ENCODE peak calls at places on chromosomes 7 and 10, in seven cellular contexts. C is mammary epithelial cell, M is MM.1S, N is neural progenitor cell, J is HCT116, E is PC-3, V is fibroblast of lung. D is an unnamed sample.

GRCh38 chr10:69573056-69573806 is at the start of gene NEUROG3:
- DNase-seq in C (no peak), M (peak), N (peak), J (no peak), E (no peak), V (no peak), D (no peak)

GRCh38 chr7:106071356-106071998 is 40.6 kb downstream of the SYPL1 start:
- DNase-seq in C (no peak), M (peak), N (no peak), J (no peak), E (peak), V (peak), D (peak)

GRCh38 chr10:32983333-32983909 is 25.4 kb upstream of the ITGB1 start:
- DNase-seq in C (peak), M (no peak), N (no peak), J (peak), E (peak), V (peak), D (no peak)

GRCh38 chr10:84007482-84007881 is 131.8 kb upstream of the GHITM start:
- DNase-seq in C (no peak), M (no peak), N (no peak), J (no peak), E (no peak), V (no peak), D (no peak)

GRCh38 chr10:58513189-58514101 is 773 bp downstream of the BICC1 start:
- DNase-seq in C (peak), M (no peak), N (peak), J (no peak), E (peak), V (peak), D (no peak)

GRCh38 chr7:128879939-128880746 is 17.5 kb downstream of the ATP6V1F start:
- DNase-seq in C (peak), M (no peak), N (peak), J (no peak), E (peak), V (peak), D (no peak)

GRCh38 chr10:24456319-24456718 is 247.4 kb downstream of the KIAA1217 start:
- DNase-seq in C (peak), M (no peak), N (no peak), J (no peak), E (peak), V (peak), D (no peak)

GRCh38 chr7:130269318-130269694 is 2.6 kb downstream of the CPA2 start:
- DNase-seq in C (no peak), M (no peak), N (no peak), J (no peak), E (no peak), V (no peak), D (no peak)

GRCh38 chr7:101901661-101902491 is 84.5 kb downstream of the CUX1 start:
- DNase-seq in C (no peak), M (no peak), N (no peak), J (no peak), E (no peak), V (peak), D (no peak)

GRCh38 chr7:41967156-41967555 is 264.3 kb upstream of the INHBA start:
- DNase-seq in C (peak), M (no peak), N (no peak), J (no peak), E (peak), V (peak), D (no peak)

GRCh38 chr7:105808703-105809590 is 67.5 kb downstream of the ATXN7L1 start:
- DNase-seq in C (peak), M (peak), N (no peak), J (no peak), E (peak), V (peak), D (no peak)

GRCh38 chr10:75211007-75211735 is 575 bp downstream of the VDAC2 start:
- DNase-seq in C (peak), M (peak), N (no peak), J (no peak), E (peak), V (peak), D (peak)

GRCh38 chr10:78916227-78916626 is 152.5 kb upstream of the ZMIZ1 start:
- DNase-seq in C (no peak), M (no peak), N (no peak), J (no peak), E (no peak), V (no peak), D (no peak)

GRCh38 chr7:27382307-27382706 is 139.7 kb downstream of the EVX1 start:
- DNase-seq in C (no peak), M (no peak), N (no peak), J (no peak), E (no peak), V (no peak), D (no peak)

GRCh38 chr7:8109196-8110022 is 140.8 kb downstream of the GLCCI1 start:
- DNase-seq in C (peak), M (no peak), N (no peak), J (no peak), E (peak), V (peak), D (no peak)
- H3K27ac ChIP-seq in C (no peak), M (no peak), N (no peak), J (no peak), E (no peak), V (no peak), D (no peak)

DNA sequence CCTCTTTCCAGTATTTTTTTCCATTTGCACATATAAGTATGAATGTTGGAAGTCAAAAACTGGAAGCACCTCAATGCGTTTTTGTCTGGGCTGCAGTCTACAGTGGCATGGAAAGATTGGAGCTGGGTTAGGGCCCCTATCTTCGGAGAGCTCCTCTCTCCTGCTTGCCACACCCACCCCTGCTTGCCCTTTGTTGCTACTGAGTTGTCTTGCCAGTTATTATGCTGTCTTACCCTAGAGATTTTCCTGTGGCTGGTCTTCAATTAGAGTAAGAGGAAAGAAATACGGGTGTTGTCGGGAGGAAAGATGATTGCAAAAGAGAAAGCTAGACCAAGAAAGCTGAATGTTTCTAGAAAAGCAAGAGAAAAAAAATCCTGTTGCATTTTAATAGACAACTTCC is 228.9 kb upstream of the CELF2 start:
- DNase-seq in C (no peak), M (no peak), N (no peak), J (no peak), E (no peak), V (no peak), D (no peak)
- H3K9ac ChIP-seq in C (no peak), M (no peak), N (no peak), J (no peak), E (no peak), V (no peak), D (no peak)

GRCh38 chr7:701086-701671 is 25.3 kb upstream of the DNAAF5 start:
- DNase-seq in C (no peak), M (no peak), N (no peak), J (no peak), E (no peak), V (no peak), D (no peak)
- TF ChIP-seq CTCF in C (no peak), M (no peak), N (no peak), J (no peak), E (no peak), V (no peak), D (no peak)

GRCh38 chr10:112958275-112958995 is 8.4 kb downstream of the TCF7L2 start:
- DNase-seq in C (no peak), M (no peak), N (no peak), J (no peak), E (peak), V (peak), D (no peak)

GRCh38 chr10:112954974-112955735 is 5.1 kb downstream of the TCF7L2 start:
- DNase-seq in C (no peak), M (no peak), N (peak), J (no peak), E (no peak), V (no peak), D (no peak)

GRCh38 chr10:112957589-112958202 is 7.6 kb downstream of the TCF7L2 start:
- DNase-seq in C (no peak), M (no peak), N (no peak), J (no peak), E (no peak), V (peak), D (no peak)

GRCh38 chr10:112955736-112956421 is 5.8 kb downstream of the TCF7L2 start:
- DNase-seq in C (peak), M (no peak), N (no peak), J (no peak), E (peak), V (peak), D (no peak)

DNA sequence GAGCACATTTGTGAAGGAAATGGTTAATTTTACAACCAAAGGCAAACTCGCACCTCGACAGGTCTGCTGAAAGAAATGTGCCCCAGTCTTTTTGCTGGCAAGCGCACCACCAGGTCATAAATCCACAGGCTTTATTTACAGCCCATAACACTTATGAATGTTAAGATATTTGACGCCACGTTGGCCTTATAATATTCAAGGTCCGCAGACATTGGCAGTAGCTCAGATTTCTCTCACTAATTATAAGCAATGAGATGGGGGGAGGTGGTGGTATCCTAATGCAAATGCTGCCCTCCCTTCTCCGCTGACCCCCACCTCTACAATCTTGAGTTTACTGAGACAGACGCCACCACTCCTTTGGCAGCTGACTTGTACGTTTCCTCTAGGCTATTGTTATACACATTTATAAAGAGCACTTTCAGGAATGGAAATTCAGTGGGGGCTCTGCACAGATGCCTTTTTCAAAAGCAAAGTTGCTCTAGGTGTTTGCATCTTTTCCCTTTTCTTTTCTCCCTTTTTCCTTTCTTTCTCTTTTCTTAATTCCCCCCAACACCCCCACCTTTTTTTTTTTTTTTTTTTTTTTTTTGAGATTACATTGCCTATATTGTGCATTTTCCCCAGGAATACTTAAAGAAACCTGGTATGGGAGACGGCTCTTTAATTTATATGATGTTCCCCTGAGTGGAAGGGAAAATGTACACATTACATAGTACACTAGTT is 6.7 kb downstream of the TCF7L2 start:
- DNase-seq in C (no peak), M (no peak), N (peak), J (no peak), E (no peak), V (peak), D (no peak)
- H3K27ac ChIP-seq in C (peak), M (no peak), N (peak), J (peak), E (peak), V (peak), D (no peak)

DNA sequence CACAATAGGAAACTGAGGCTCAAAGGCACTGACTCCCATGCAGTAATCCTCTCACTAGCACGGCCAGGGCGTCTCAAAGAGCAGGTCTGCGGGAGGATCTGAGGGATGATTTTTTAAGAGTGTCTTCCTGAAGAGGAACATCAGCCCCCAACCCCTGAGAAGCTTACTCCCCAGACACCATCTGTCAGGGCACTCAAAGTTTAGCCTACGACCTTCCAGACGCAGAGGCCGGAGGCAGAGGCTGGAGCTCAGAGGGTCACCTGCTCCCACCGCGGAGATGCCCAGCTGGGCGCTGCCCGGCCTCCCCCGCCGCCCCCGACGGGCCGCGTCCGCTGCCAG is 1.7 kb downstream of the ZNF777 start:
- DNase-seq in C (no peak), M (no peak), N (peak), J (no peak), E (no peak), V (no peak), D (no peak)
- H3K9ac ChIP-seq in C (no peak), M (no peak), N (no peak), J (peak), E (peak), V (peak), D (peak)